ENCODE peak calls at places on chromosomes 7 and 10, in nine cellular contexts. D is lung; U is cardiac muscle cell; H is ovary; T is thoracic aorta; E is colonic mucosa; I is GM13977; P is CD8-positive, alpha-beta T cell; J is right lobe of liver. W is an unnamed sample.

GRCh38 chr7:105759670-105760548 is 116.5 kb downstream of the ATXN7L1 start:
- DNase-seq in I (no peak), T (no peak), E (peak), P (no peak), D (no peak), U (peak), H (peak), J (peak), W (peak)

GRCh38 chr10:35545878-35546631 is 59.1 kb upstream of the GJD4 start:
- DNase-seq in H (no peak), J (no peak), D (no peak), P (no peak), T (no peak), U (no peak), E (no peak), I (no peak), W (no peak)

GRCh38 chr10:103605359-103606156 is 112.1 kb downstream of the NEURL1 start:
- DNase-seq in J (peak), U (no peak), E (peak), I (peak), T (peak), H (peak), D (peak), P (no peak), W (no peak)

GRCh38 chr10:79162022-79162421 is 93.3 kb downstream of the ZMIZ1 start:
- DNase-seq in H (no peak), E (no peak), D (no peak), J (no peak), T (no peak), I (no peak), P (no peak), U (no peak), W (no peak)

GRCh38 chr10:78700413-78700812 is 368.4 kb upstream of the ZMIZ1 start:
- DNase-seq in H (no peak), T (no peak), E (peak), P (no peak), J (peak), I (no peak), U (peak), D (no peak), W (no peak)

GRCh38 chr7:28142650-28143049 is 37.9 kb downstream of the JAZF1 start:
- DNase-seq in J (no peak), H (no peak), D (no peak), E (no peak), P (no peak), U (no peak), T (no peak), I (no peak), W (no peak)

GRCh38 chr7:12524794-12525386 is 45.6 kb upstream of the SCIN start:
- DNase-seq in E (no peak), T (no peak), J (no peak), U (peak), I (peak), H (no peak), P (no peak), D (no peak), W (no peak)

GRCh38 chr10:48614481-48615383 is 9.9 kb upstream of the ARHGAP22 start:
- DNase-seq in H (no peak), U (no peak), D (no peak), I (no peak), P (no peak), J (no peak), E (peak), T (no peak), W (no peak)

DNA sequence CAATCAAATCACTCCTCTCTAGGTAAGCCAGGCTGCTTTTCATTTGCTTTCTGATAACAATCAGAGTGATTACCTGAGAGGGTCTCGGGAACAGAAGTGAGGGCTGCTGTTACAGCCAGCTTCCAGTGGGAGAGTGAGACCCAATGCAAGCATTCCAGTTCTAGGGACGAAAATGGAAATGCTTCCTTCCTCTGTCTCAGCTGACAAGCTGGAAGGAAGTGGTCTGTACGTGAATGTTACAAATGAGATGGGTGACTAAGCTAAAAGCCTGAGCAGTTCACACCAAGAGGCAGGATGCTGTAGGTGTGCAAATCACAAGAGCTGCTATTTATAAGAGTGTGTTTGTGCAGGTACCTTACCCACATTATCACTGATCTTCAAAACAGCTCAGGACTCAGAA is 772.4 kb downstream of the GRID1 start:
- DNase-seq in D (no peak), H (no peak), J (no peak), P (no peak), E (no peak), I (no peak), T (no peak), U (peak), W (no peak)
- TF ChIP-seq CTCF in D (no peak), H (no peak), J (no peak), P (no peak), E (no peak), I (no peak), T (no peak), U (no peak), W (no peak)

GRCh38 chr10:93608421-93608820 is 3.9 kb upstream of the PDE6C start:
- DNase-seq in T (no peak), U (no peak), P (no peak), E (no peak), D (no peak), H (no peak), I (no peak), J (no peak), W (no peak)

GRCh38 chr10:93616844-93617360 is 4.6 kb downstream of the PDE6C start:
- DNase-seq in U (no peak), D (no peak), H (no peak), I (no peak), T (no peak), P (no peak), J (no peak), E (no peak), W (no peak)

GRCh38 chr10:93615576-93615975 is 3.2 kb downstream of the PDE6C start:
- DNase-seq in P (no peak), I (no peak), T (no peak), D (no peak), U (no peak), H (no peak), E (no peak), J (no peak), W (no peak)

GRCh38 chr10:93612237-93612636 is at the start of gene PDE6C:
- DNase-seq in H (no peak), J (no peak), P (no peak), E (no peak), T (no peak), I (no peak), U (no peak), D (no peak), W (no peak)

GRCh38 chr10:93614101-93614825 is 1.9 kb downstream of the PDE6C start:
- DNase-seq in U (no peak), J (no peak), E (no peak), T (no peak), I (no peak), P (no peak), D (no peak), H (no peak), W (no peak)
- TF ChIP-seq CTCF in U (no peak), J (no peak), E (no peak), T (no peak), I (no peak), P (no peak), D (no peak), H (no peak), W (no peak)

GRCh38 chr7:132574281-132574680 is 2.0 kb downstream of the PLXNA4 start:
- DNase-seq in T (no peak), H (no peak), E (no peak), U (no peak), D (no peak), J (no peak), P (no peak), I (no peak), W (no peak)

GRCh38 chr7:132575987-132576722 is at the start of gene PLXNA4:
- DNase-seq in J (peak), P (no peak), I (peak), E (no peak), D (no peak), H (peak), T (no peak), U (peak), W (peak)

GRCh38 chr7:132576723-132577089 is 436 bp upstream of the PLXNA4 start:
- DNase-seq in H (no peak), U (peak), J (no peak), P (no peak), I (peak), T (no peak), D (no peak), E (no peak), W (peak)

GRCh38 chr7:132577206-132578049 is 1.2 kb upstream of the PLXNA4 start:
- DNase-seq in J (peak), P (no peak), T (peak), E (peak), D (peak), I (peak), H (peak), U (peak), W (peak)

DNA sequence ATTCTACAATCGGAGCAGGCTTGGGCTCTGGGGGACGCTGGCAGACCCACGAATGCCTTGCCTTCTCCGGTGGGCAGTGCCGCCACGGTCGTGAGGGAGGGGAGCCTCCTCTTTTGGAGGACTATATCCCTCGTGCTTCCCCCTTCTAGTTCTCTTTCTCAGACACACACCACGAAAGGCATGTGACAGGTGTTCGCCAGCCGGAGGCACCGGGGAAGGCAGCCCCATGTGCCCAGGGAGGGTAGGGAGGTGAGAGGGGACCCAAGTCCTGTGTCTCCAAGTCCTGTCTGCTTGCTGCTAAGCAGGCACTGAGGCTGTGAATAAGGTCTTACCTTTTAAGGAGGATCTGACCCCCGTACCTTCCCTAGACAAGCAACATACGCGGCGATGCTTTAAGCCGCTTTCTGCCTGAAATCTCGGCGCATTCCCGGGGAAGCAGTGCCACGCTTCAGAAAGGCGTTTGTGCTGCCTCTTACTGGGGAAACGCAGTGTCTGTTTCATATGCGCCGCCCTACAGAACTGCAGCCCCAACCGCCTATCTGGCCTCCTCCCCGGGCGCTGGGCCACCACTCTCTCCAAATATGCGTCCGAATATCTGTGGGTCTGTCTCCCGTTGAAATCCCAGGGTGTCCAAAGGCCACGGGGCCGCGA is 809 bp downstream of the PLXNA4 start:
- DNase-seq in T (no peak), H (peak), P (no peak), D (no peak), E (peak), U (peak), J (peak), I (peak), W (peak)
- TF ChIP-seq CTCF in T (no peak), H (no peak), P (no peak), D (no peak), E (no peak), U (peak), J (no peak), I (no peak), W (no peak)

DNA sequence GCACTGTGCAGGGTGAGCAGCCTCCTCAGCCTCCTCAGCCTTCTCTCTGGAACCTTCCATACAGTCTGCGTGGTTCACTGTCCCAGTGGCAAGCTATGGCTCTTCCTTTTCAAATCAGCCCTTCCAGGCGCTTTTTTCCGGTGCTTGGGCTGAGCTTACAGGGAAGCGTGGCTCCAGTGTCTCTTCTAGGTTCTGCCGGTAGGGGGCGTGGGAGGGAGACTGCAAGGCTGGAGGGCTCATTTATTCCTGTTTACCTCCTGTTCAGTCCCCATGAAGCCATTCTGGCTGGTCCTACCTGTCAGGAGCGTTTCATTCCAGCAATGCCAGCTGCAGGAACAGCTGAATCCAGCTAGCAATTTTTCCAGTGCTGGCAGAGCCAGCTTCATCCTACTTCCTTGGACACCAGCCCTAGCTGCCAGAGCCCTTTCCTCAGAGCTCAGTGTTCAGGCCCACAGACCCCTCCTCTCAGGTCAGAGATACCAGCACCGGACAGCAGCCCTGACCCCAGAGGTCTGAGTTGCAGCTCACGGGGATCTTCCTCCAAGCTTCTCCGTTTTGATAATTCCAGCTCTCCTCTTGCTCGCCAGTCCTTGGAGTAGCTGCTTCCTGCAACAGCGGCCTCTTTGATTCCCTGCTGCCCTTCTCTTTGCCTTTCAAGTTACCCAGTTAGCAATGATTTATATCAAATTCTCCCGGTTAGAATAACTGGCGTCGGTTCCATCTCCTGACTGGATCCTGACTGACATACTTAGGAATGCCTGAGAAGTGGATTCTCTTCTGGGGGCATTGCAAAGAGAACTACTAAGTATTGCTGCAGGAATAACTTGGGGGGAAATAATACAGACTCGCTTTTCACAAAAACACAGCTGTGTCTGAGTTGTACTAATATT is 129.8 kb downstream of the FRMD4A start:
- DNase-seq in I (no peak), D (no peak), T (no peak), H (no peak), U (no peak), E (peak), P (no peak), J (no peak), W (peak)
- TF ChIP-seq CTCF in I (peak), D (no peak), T (no peak), H (no peak), U (peak), E (no peak), P (no peak), J (no peak), W (peak)

GRCh38 chr10:86597306-86597705 is 57.0 kb upstream of the OPN4 start:
- DNase-seq in T (no peak), U (no peak), P (no peak), H (no peak), E (no peak), J (no peak), D (no peak), I (no peak), W (no peak)
- TF ChIP-seq CTCF in T (no peak), U (no peak), P (no peak), H (no peak), E (no peak), J (no peak), D (no peak), I (no peak), W (no peak)

DNA sequence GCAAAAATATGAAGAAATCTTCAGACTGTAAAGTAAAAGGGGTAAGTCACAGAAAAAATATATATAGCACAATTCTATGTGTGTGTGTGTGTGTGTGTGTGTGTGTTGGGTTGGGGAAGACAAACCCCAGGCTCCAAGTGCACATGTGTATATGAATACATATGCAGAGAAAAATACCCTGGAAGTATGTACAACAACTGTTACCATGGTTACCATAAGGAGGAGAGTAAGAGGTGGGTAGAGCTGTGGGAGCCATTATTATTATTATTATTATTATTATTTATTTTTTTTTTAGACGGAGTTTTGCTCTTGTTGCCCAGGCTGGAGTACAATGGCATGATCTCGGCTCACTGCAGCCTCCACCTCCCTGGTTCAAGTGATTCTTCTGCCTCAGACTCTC is 23.7 kb upstream of the TRIM24 start:
- DNase-seq in T (no peak), E (no peak), J (no peak), D (no peak), U (no peak), P (no peak), I (no peak), H (no peak), W (no peak)
- TF ChIP-seq CTCF in T (no peak), E (no peak), J (no peak), D (no peak), U (no peak), P (no peak), I (no peak), H (no peak), W (no peak)

GRCh38 chr10:102285134-102285533 is 39.8 kb downstream of the GBF1 start:
- DNase-seq in D (no peak), H (no peak), E (no peak), T (no peak), U (no peak), I (no peak), P (no peak), J (no peak), W (no peak)

GRCh38 chr10:102284531-102284930 is 39.2 kb downstream of the GBF1 start:
- DNase-seq in J (no peak), U (no peak), E (no peak), H (no peak), T (no peak), I (no peak), P (no peak), D (no peak), W (no peak)

GRCh38 chr10:102283890-102284289 is 38.6 kb downstream of the GBF1 start:
- DNase-seq in E (no peak), I (no peak), U (no peak), H (no peak), D (no peak), J (no peak), T (no peak), P (no peak), W (no peak)

GRCh38 chr10:102281103-102281502 is 35.8 kb downstream of the GBF1 start:
- DNase-seq in H (no peak), P (no peak), J (no peak), I (no peak), U (no peak), E (no peak), T (no peak), D (no peak), W (peak)

DNA sequence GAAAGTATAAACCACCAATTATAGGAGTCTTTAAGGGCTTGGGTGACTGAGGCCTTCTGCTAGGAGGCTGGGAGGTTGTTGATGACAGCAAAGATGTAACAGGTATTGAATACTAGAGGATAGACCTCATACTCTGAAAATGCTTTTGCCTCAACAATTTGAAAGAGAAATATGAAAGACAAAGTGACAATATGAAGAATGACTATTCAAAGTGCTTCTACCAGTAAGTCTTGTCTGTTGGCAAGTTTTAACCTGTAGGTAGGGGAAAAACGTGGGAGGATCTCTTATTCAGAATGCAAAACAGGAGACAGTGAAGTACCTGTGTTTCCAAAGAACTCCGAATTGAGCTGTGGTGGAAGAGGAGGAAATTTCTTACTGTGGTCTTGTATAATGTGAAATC is 38.2 kb downstream of the GBF1 start:
- DNase-seq in J (no peak), U (no peak), P (no peak), T (no peak), D (no peak), I (no peak), H (no peak), E (no peak), W (no peak)
- TF ChIP-seq CTCF in J (no peak), U (no peak), P (no peak), T (no peak), D (no peak), I (no peak), H (no peak), E (no peak), W (no peak)

DNA sequence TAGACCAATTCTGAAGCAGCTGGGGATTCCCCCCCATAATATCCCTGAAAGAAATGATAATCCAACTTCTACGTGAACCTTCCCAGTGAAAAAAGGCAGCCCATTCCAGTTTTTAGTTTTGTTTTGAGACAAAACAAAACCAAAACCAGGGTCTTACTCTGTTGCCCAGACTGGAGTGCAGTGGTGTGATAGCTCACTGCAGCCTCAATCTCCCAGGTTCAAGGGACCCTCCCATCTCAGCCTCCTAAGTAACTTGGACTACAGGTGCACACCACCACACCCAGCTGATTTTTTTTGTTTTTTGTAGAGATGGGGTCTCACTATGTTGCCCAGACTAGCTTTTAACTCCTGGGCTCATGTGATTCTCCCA is 12.5 kb upstream of the ARPC1A start:
- DNase-seq in I (no peak), U (no peak), T (no peak), E (no peak), P (no peak), J (no peak), H (no peak), D (no peak), W (no peak)
- TF ChIP-seq CTCF in I (no peak), U (no peak), T (no peak), E (peak), P (no peak), J (no peak), H (no peak), D (no peak), W (peak)

GRCh38 chr7:142556745-142557144 is 192.5 kb upstream of the PRSS1 start:
- DNase-seq in I (no peak), E (no peak), P (no peak), H (no peak), D (peak), T (no peak), U (peak), J (peak), W (no peak)
- TF ChIP-seq CTCF in I (no peak), E (no peak), P (no peak), H (no peak), D (no peak), T (no peak), U (peak), J (peak), W (no peak)

GRCh38 chr10:44731271-44731670 is 179.9 kb upstream of the TMEM72 start:
- DNase-seq in P (no peak), U (no peak), D (no peak), T (no peak), H (no peak), J (no peak), E (no peak), I (no peak), W (no peak)

GRCh38 chr10:44733743-44734488 is 177.2 kb upstream of the TMEM72 start:
- DNase-seq in T (no peak), D (no peak), J (no peak), U (no peak), E (no peak), I (no peak), H (no peak), P (no peak), W (no peak)
- TF ChIP-seq CTCF in T (no peak), D (no peak), J (no peak), U (peak), E (no peak), I (no peak), H (no peak), P (no peak), W (peak)

W was measured in glutamatergic neuron.